ENCODE peak calls at places on chromosomes 11 and 22, in nine cellular contexts. F is LHCN-M2; E is HT-29; W is kidney; B is iris pigment epithelial cell; X is WTC11; G is right cardiac atrium; M is stimulated activated CD8-positive, alpha-beta memory T cell treated with anti-CD3 and anti-CD28 coated beads, Interleukin-7, amount 100 ng/mL, for 24 hours; O is iPS-NIHi11. N is an unnamed sample.

GRCh38 chr22:22717723-22718122 is 73.3 kb downstream of the GGTLC2 start:
- DNase-seq in F (no peak), X (no peak), W (no peak), M (no peak), E (no peak), G (no peak), O (no peak), B (no peak), N (no peak)

GRCh38 chr22:24542641-24543040 is 12.3 kb downstream of the GUCD1 start:
- DNase-seq in F (peak), G (peak), X (no peak), M (no peak), E (peak), O (no peak), B (no peak), W (no peak), N (no peak)

GRCh38 chr11:70072471-70073187 is 5.5 kb upstream of the ANO1 start:
- DNase-seq in O (peak), W (no peak), B (no peak), X (no peak), F (no peak), E (no peak), G (peak), M (no peak), N (no peak)

GRCh38 chr11:130726647-130727046 is 189.6 kb downstream of the SNX19 start:
- DNase-seq in X (no peak), B (no peak), W (no peak), E (no peak), O (no peak), F (no peak), G (no peak), M (no peak), N (no peak)

GRCh38 chr11:119992171-119993051 is 145.5 kb downstream of the TRIM29 start:
- DNase-seq in B (no peak), E (no peak), G (no peak), M (no peak), F (no peak), X (no peak), O (peak), W (peak), N (no peak)

GRCh38 chr22:26364066-26365015 is 64.7 kb upstream of the ASPHD2 start:
- DNase-seq in G (peak), W (no peak), E (peak), O (peak), X (peak), F (peak), M (peak), B (peak), N (peak)

GRCh38 chr22:38177926-38178604 is 3.6 kb downstream of the PLA2G6 start:
- DNase-seq in O (peak), G (no peak), M (no peak), X (no peak), W (peak), F (peak), E (peak), B (peak), N (peak)

GRCh38 chr11:96102664-96103068 is 178.8 kb upstream of the MTMR2 start:
- DNase-seq in E (no peak), X (no peak), G (no peak), W (no peak), M (no peak), B (peak), O (no peak), F (peak), N (no peak)

N was measured in COLO829.